ENCODE peak calls at places on chromosomes 3 and 15, in seven cellular contexts. W is Peyer's patch, Z is prostate gland, A is suprapubic skin, B is stomach, R is uterus, T is IMR-90. Q is an unnamed sample.

GRCh38 chr3:195763843-195764825 is 43.4 kb downstream of the MUC20 start:
- DNase-seq in W (no peak), Z (no peak), A (no peak), B (no peak), R (no peak), T (no peak), Q (peak; percentile 63)

GRCh38 chr3:130377960-130378676 is 32.6 kb downstream of the COL6A5 start:
- DNase-seq in W (no peak), Z (no peak), A (no peak), B (no peak), R (no peak), T (no peak), Q (no peak)

GRCh38 chr3:115623414-115623868 is at the start of gene GAP43:
- DNase-seq in W (no peak), Z (no peak), A (no peak), B (no peak), R (peak; percentile 22), T (peak; percentile 86), Q (no peak)

GRCh38 chr3:183178833-183179549 is 16.5 kb upstream of the LAMP3 start:
- DNase-seq in W (peak; percentile 49), Z (peak; percentile 15), A (peak; percentile 65), B (peak; percentile 31), R (peak; percentile 20), T (no peak), Q (peak; percentile 85)

GRCh38 chr3:152258448-152259302 is 10.1 kb upstream of the MBNL1 start:
- DNase-seq in W (peak; percentile 74), Z (peak; percentile 40), A (peak; percentile 90), B (peak; percentile 35), R (peak; percentile 73), T (peak; percentile 95), Q (peak; percentile 83)

GRCh38 chr3:194871864-194872668 is 186.4 kb downstream of the FAM43A start:
- DNase-seq in W (peak; percentile 83), Z (no peak), A (no peak), B (no peak), R (no peak), T (peak; percentile 74), Q (no peak)

GRCh38 chr3:161042023-161042501 is 63.1 kb downstream of the B3GALNT1 start:
- DNase-seq in W (no peak), Z (no peak), A (no peak), B (no peak), R (no peak), T (no peak), Q (no peak)

GRCh38 chr3:186930639-186931486 is 537 bp downstream of the ST6GAL1 start:
- DNase-seq in W (peak; percentile 87), Z (peak; percentile 54), A (peak; percentile 67), B (peak; percentile 67), R (peak; percentile 35), T (peak; percentile 34), Q (peak; percentile 78)

GRCh38 chr3:140629351-140630137 is 48.3 kb upstream of the TRIM42 start:
- DNase-seq in W (no peak), Z (no peak), A (no peak), B (no peak), R (no peak), T (peak; percentile 35), Q (no peak)

GRCh38 chr3:158168996-158169573 is 59.2 kb downstream of the RSRC1 start:
- DNase-seq in W (no peak), Z (no peak), A (no peak), B (no peak), R (no peak), T (peak; percentile 21), Q (no peak)

GRCh38 chr15:63188937-63189871 is at the start of gene RAB8B:
- DNase-seq in W (peak; percentile 99), Z (peak; percentile 97), A (peak; percentile 99), B (peak; percentile 99), R (peak; percentile 99), T (peak; percentile 94), Q (peak; percentile 99)

GRCh38 chr3:37229291-37229690 is 54.9 kb upstream of the LRRFIP2 start:
- DNase-seq in W (no peak), Z (no peak), A (no peak), B (no peak), R (no peak), T (no peak), Q (no peak)

GRCh38 chr3:146491303-146491702 is 21.9 kb upstream of the PLSCR2 start:
- DNase-seq in W (no peak), Z (no peak), A (no peak), B (no peak), R (no peak), T (peak; percentile 71), Q (no peak)

DNA sequence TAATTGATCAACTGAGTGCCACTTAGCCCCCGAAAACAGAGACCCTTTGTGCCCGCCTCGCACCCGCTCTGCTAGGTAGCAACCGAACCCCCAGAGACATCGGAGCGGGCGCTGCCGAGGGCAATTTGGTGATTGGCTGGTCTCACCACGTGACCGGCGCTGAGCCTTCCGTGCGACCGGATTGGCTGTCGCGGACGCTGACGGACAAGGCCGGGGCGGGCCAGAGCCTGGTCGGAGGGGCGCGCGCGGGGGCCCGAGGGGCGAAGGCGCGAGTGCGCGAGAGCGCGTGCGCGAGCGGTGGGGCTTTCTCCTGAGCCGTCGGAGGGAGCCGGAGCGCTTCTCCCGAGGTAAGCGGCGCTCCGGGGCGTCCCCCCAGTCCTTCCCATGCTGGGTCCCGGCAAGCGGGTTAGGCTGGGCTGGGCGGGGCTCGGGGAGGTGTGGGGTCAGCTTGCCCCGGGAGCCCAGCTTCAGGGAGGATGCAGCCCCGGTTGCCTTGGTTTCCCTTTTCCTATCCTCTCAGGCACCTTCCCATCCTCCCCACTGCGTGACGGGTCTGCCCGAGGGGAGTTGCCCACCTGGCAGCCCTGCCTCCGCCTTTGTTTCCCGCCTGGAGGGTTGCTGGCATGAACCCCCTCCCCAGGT is at the start of gene TMEM108:
- DNase-seq in W (peak; percentile 69), Z (peak; percentile 65), A (peak; percentile 85), B (peak; percentile 81), R (peak; percentile 72), T (peak; percentile 58), Q (peak; percentile 88)
- TF ChIP-seq POLR2A in W (no peak), Z (no peak), A (no peak), B (no peak), R (no peak), T (no peak), Q (no peak)

DNA sequence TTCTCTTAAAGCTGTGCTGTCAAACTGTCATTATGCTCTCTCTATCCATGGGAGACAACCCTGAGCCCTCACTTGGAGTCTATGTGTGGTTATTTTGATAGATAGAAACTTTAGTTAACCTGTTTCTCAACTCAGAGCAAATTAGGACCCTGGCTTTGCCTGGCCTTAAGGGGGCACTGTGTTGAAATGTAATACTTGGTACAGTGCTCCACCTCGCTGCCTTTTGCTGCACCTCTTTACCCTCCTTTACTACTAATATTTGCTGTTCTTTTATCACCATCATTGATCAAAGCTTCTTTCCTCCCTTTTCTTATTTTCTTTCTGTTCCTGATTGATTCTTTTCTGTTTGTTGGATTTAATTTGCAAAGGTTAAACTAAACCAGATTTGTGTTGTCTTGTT is 34.3 kb downstream of the STT3B start:
- DNase-seq in W (peak; percentile 47), Z (no peak), A (no peak), B (no peak), R (no peak), T (no peak), Q (no peak)
- H3K27ac ChIP-seq in W (no peak overlapping the region), Z (no peak overlapping the region), A (no peak overlapping the region), B (no peak overlapping the region), R (no peak overlapping the region), T (no peak overlapping the region), Q (no peak overlapping the region)

DNA sequence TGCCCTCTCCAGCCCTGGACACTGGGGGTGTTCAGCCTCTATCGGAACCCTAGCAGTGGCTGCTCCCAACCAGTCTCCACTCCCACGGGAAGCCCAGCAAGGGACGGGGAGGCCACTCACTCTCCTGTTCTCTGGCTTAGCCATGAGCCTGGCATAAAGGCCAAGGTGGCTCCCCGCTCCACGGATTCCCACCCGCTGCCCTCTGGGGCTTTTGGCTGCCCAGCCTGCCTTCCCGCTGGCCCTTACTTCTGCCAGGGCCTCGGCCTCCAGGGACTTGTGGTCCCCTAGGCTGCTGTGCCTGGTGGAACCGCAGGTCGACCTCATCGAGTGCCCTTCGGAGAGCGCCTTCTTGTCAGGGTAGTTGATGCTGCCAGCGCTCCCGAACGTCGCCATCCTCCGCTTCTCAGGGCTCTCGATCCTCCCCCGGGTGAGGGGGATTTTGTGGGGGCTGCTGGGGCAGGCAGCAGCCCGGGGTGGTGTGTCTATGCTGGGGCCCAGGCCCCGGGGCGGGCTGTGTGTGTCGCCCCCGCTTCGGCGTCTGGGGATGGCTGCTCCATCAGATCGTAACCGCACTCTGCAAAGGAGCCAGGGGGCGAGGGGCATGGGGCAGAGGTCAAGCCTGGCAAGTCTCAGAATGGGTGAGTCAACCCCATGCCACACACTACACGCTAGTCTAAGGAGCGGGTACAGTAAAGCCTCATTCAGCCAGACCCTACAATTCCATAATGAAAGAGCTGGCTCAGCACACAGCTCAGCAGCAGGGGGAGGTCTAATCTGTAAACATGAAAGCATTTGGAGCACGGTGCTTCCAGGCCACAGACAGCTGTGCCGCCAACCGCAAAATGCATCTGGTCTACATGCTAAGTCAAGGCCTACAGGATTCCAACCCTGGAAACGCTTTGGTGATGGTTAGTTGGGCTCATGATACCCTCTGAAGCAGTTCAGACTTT is 27.3 kb upstream of the RAD18 start:
- DNase-seq in W (no peak), Z (no peak), A (no peak), B (no peak), R (no peak), T (peak; percentile 85), Q (no peak)
- TF ChIP-seq CTCF in W (no peak), Z (no peak), A (no peak), B (no peak), R (no peak), T (no peak), Q (no peak)

GRCh38 chr3:138946554-138947302 is at the start of the genes FOXL2 and FOXL2NB:
- DNase-seq in W (no peak), Z (no peak), A (no peak), B (no peak), R (peak; percentile 89), T (peak; percentile 48), Q (no peak)

GRCh38 chr3:138945646-138946553 is 1.0 kb downstream of the FOXL2 start:
- DNase-seq in W (no peak), Z (no peak), A (no peak), B (peak; percentile 26), R (no peak), T (peak; percentile 23), Q (no peak)

GRCh38 chr3:138944136-138944658 is 2.7 kb downstream of the FOXL2 start:
- DNase-seq in W (no peak), Z (no peak), A (no peak), B (no peak), R (no peak), T (no peak), Q (no peak)

GRCh38 chr3:138943724-138944131 is 3.2 kb downstream of the FOXL2 start:
- DNase-seq in W (no peak), Z (no peak), A (no peak), B (no peak), R (no peak), T (no peak), Q (no peak)

DNA sequence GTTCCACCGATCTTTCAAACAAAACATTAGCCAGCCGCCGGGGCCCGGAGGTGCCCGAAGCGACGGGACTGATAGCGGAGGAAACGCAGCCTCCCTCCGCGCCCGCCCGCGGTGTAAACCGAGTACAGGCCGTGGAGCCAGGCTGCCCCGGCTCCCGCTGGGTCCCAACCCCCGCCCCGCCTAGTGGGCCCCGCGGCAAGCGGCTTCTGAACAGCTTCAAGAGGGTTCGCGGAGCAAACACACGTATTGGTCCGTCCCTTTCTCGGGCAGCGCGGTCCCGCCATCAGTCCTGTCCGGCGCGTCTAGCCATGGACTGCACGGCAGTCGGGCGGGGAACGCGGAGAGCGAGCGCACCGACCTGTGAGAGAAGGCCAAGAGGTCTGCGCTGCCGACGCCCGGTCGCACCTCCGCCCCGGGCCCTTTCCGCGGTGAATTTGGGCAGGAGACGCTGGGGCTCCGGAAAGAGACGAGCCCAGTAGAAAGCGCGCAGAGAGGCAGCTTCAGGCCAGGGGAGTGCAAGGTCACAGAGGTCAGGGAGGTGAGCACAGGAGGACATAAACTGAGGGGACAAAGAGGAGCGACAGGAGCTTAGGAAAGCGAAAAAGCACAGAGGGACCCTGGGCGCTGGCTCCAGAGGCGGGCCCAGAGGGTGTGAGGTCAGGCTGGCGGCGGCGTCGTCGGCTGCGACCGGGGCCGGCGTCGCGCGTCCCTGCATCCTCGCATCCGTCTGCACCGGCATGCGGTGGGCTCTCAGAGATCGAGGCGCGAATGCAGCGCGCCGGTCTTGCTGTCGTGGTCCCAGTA is 1.9 kb downstream of the FOXL2 start:
- DNase-seq in W (no peak), Z (no peak), A (no peak), B (no peak), R (no peak), T (no peak), Q (peak; percentile 86)
- TF ChIP-seq POLR2A in W (no peak), Z (no peak), A (no peak), B (no peak), R (no peak), T (no peak), Q (no peak)